ENCODE peak calls at places on chromosomes 4 and X, in seven cellular contexts. One of them, this sample, is unnamed.

GRCh38 chr4:124708517-124709300 is 3.8 kb downstream of the ANKRD50 start:
- DNase-seq in right lobe of liver: no peak
- DNase-seq in neural crest cell: no peak
- DNase-seq in pancreas: no peak
- DNase-seq in activated CD8-positive, alpha-beta T cell treated with anti-CD3 and anti-CD28 coated beads for 36 hours: no peak
- DNase-seq in fibroblast of pulmonary artery: peak
- DNase-seq in tibial nerve: no peak
- DNase-seq in this sample: no peak

GRCh38 chrX:97027384-97027922 is 143.7 kb downstream of the RPA4 start:
- DNase-seq in right lobe of liver: no peak
- DNase-seq in neural crest cell: no peak
- DNase-seq in pancreas: no peak
- DNase-seq in activated CD8-positive, alpha-beta T cell treated with anti-CD3 and anti-CD28 coated beads for 36 hours: no peak
- DNase-seq in fibroblast of pulmonary artery: no peak
- DNase-seq in tibial nerve: no peak
- DNase-seq in this sample: no peak

GRCh38 chr4:25842229-25842840 is 20.5 kb downstream of the SEL1L3 start:
- DNase-seq in right lobe of liver: no peak
- DNase-seq in neural crest cell: no peak
- DNase-seq in pancreas: no peak
- DNase-seq in activated CD8-positive, alpha-beta T cell treated with anti-CD3 and anti-CD28 coated beads for 36 hours: peak
- DNase-seq in fibroblast of pulmonary artery: no peak
- DNase-seq in tibial nerve: no peak
- DNase-seq in this sample: no peak

GRCh38 chrX:68838571-68838910 is 9.7 kb downstream of the EFNB1 start:
- DNase-seq in right lobe of liver: no peak
- DNase-seq in neural crest cell: no peak
- DNase-seq in pancreas: no peak
- DNase-seq in activated CD8-positive, alpha-beta T cell treated with anti-CD3 and anti-CD28 coated beads for 36 hours: no peak
- DNase-seq in fibroblast of pulmonary artery: no peak
- DNase-seq in tibial nerve: no peak
- DNase-seq in this sample: no peak

GRCh38 chr4:145880355-145880960 is 58.2 kb downstream of the ZNF827 start:
- DNase-seq in right lobe of liver: no peak
- DNase-seq in neural crest cell: no peak
- DNase-seq in pancreas: no peak
- DNase-seq in activated CD8-positive, alpha-beta T cell treated with anti-CD3 and anti-CD28 coated beads for 36 hours: no peak
- DNase-seq in fibroblast of pulmonary artery: no peak
- DNase-seq in tibial nerve: no peak
- DNase-seq in this sample: no peak

GRCh38 chrX:41589634-41590270 is 99.0 kb upstream of the GPR34 start:
- DNase-seq in right lobe of liver: no peak
- DNase-seq in neural crest cell: no peak
- DNase-seq in pancreas: no peak
- DNase-seq in activated CD8-positive, alpha-beta T cell treated with anti-CD3 and anti-CD28 coated beads for 36 hours: no peak
- DNase-seq in fibroblast of pulmonary artery: peak
- DNase-seq in tibial nerve: no peak
- DNase-seq in this sample: peak

GRCh38 chr4:37895271-37895670 is 4.4 kb downstream of the TBC1D1 start:
- DNase-seq in right lobe of liver: peak
- DNase-seq in neural crest cell: no peak
- DNase-seq in pancreas: no peak
- DNase-seq in activated CD8-positive, alpha-beta T cell treated with anti-CD3 and anti-CD28 coated beads for 36 hours: no peak
- DNase-seq in fibroblast of pulmonary artery: no peak
- DNase-seq in tibial nerve: no peak
- DNase-seq in this sample: no peak

GRCh38 chr4:4395849-4396627 is 9.1 kb downstream of the NSG1 start:
- DNase-seq in right lobe of liver: no peak
- DNase-seq in neural crest cell: no peak
- DNase-seq in pancreas: no peak
- DNase-seq in activated CD8-positive, alpha-beta T cell treated with anti-CD3 and anti-CD28 coated beads for 36 hours: no peak
- DNase-seq in fibroblast of pulmonary artery: peak
- DNase-seq in tibial nerve: no peak
- DNase-seq in this sample: peak

GRCh38 chr4:22268350-22269025 is 247.4 kb downstream of the ADGRA3 start:
- DNase-seq in right lobe of liver: no peak
- DNase-seq in neural crest cell: no peak
- DNase-seq in pancreas: no peak
- DNase-seq in activated CD8-positive, alpha-beta T cell treated with anti-CD3 and anti-CD28 coated beads for 36 hours: no peak
- DNase-seq in fibroblast of pulmonary artery: peak
- DNase-seq in tibial nerve: no peak
- DNase-seq in this sample: no peak

GRCh38 chr4:588351-588849 is 12.3 kb upstream of the TMEM271 start:
- DNase-seq in right lobe of liver: no peak
- DNase-seq in neural crest cell: no peak
- DNase-seq in pancreas: no peak
- DNase-seq in activated CD8-positive, alpha-beta T cell treated with anti-CD3 and anti-CD28 coated beads for 36 hours: no peak
- DNase-seq in fibroblast of pulmonary artery: no peak
- DNase-seq in tibial nerve: no peak
- DNase-seq in this sample: no peak

GRCh38 chrX:102745513-102746133 is 25.1 kb downstream of the GPRASP3 start:
- DNase-seq in right lobe of liver: no peak
- DNase-seq in neural crest cell: no peak
- DNase-seq in pancreas: no peak
- DNase-seq in activated CD8-positive, alpha-beta T cell treated with anti-CD3 and anti-CD28 coated beads for 36 hours: peak
- DNase-seq in fibroblast of pulmonary artery: no peak
- DNase-seq in tibial nerve: no peak
- DNase-seq in this sample: no peak

DNA sequence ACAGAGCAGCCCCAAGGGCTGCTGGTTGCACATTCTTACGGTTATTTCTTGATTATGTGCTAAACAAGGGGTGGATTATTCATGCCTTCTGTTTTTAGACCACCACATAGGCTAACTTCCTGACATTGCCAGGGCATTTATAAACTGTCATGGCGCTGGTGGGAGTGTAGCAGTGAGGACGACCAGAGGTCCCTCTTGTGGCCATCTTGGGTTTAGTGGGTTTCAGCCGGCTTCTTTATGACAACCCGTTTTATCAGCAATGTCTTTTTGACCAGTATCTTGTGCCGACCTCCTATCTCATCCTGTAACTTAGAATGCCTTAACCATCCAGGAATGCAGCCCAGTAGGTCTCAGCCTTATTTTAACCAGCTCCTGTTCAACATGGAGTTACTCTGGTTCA is 212.4 kb upstream of the GRID2 start:
- DNase-seq in right lobe of liver: no peak
- DNase-seq in neural crest cell: no peak
- DNase-seq in pancreas: no peak
- DNase-seq in activated CD8-positive, alpha-beta T cell treated with anti-CD3 and anti-CD28 coated beads for 36 hours: no peak
- DNase-seq in fibroblast of pulmonary artery: no peak
- DNase-seq in tibial nerve: no peak
- DNase-seq in this sample: no peak
- TF ChIP-seq CTCF in right lobe of liver: peak
- TF ChIP-seq CTCF in neural crest cell: peak
- TF ChIP-seq CTCF in pancreas: no peak
- TF ChIP-seq CTCF in activated CD8-positive, alpha-beta T cell treated with anti-CD3 and anti-CD28 coated beads for 36 hours: no peak
- TF ChIP-seq CTCF in fibroblast of pulmonary artery: no peak
- TF ChIP-seq CTCF in tibial nerve: no peak
- TF ChIP-seq CTCF in this sample: no peak

GRCh38 chrX:47360423-47361179 is 9.8 kb upstream of the ZNF157 start:
- DNase-seq in right lobe of liver: no peak
- DNase-seq in neural crest cell: no peak
- DNase-seq in pancreas: no peak
- DNase-seq in activated CD8-positive, alpha-beta T cell treated with anti-CD3 and anti-CD28 coated beads for 36 hours: no peak
- DNase-seq in fibroblast of pulmonary artery: no peak
- DNase-seq in tibial nerve: no peak
- DNase-seq in this sample: no peak

GRCh38 chrX:47370278-47370677 is at the start of gene ZNF157:
- DNase-seq in right lobe of liver: no peak
- DNase-seq in neural crest cell: no peak
- DNase-seq in pancreas: no peak
- DNase-seq in activated CD8-positive, alpha-beta T cell treated with anti-CD3 and anti-CD28 coated beads for 36 hours: no peak
- DNase-seq in fibroblast of pulmonary artery: no peak
- DNase-seq in tibial nerve: no peak
- DNase-seq in this sample: no peak

GRCh38 chrX:47361538-47362511 is 8.6 kb upstream of the ZNF157 start:
- DNase-seq in right lobe of liver: peak
- DNase-seq in neural crest cell: peak
- DNase-seq in pancreas: peak
- DNase-seq in activated CD8-positive, alpha-beta T cell treated with anti-CD3 and anti-CD28 coated beads for 36 hours: peak
- DNase-seq in fibroblast of pulmonary artery: peak
- DNase-seq in tibial nerve: peak
- DNase-seq in this sample: peak

GRCh38 chrX:47366051-47366722 is 4.2 kb upstream of the ZNF157 start:
- DNase-seq in right lobe of liver: no peak
- DNase-seq in neural crest cell: peak
- DNase-seq in pancreas: peak
- DNase-seq in activated CD8-positive, alpha-beta T cell treated with anti-CD3 and anti-CD28 coated beads for 36 hours: peak
- DNase-seq in fibroblast of pulmonary artery: peak
- DNase-seq in tibial nerve: no peak
- DNase-seq in this sample: no peak
- TF ChIP-seq CTCF in right lobe of liver: no peak
- TF ChIP-seq CTCF in neural crest cell: no peak
- TF ChIP-seq CTCF in pancreas: no peak
- TF ChIP-seq CTCF in activated CD8-positive, alpha-beta T cell treated with anti-CD3 and anti-CD28 coated beads for 36 hours: no peak
- TF ChIP-seq CTCF in fibroblast of pulmonary artery: no peak
- TF ChIP-seq CTCF in tibial nerve: no peak
- TF ChIP-seq CTCF in this sample: no peak

GRCh38 chrX:51215266-51215665 is 117.4 kb upstream of the NUDT10 start:
- DNase-seq in right lobe of liver: no peak
- DNase-seq in neural crest cell: no peak
- DNase-seq in pancreas: no peak
- DNase-seq in activated CD8-positive, alpha-beta T cell treated with anti-CD3 and anti-CD28 coated beads for 36 hours: no peak
- DNase-seq in fibroblast of pulmonary artery: no peak
- DNase-seq in tibial nerve: no peak
- DNase-seq in this sample: no peak
- TF ChIP-seq CTCF in right lobe of liver: no peak
- TF ChIP-seq CTCF in neural crest cell: peak
- TF ChIP-seq CTCF in pancreas: no peak
- TF ChIP-seq CTCF in activated CD8-positive, alpha-beta T cell treated with anti-CD3 and anti-CD28 coated beads for 36 hours: no peak
- TF ChIP-seq CTCF in fibroblast of pulmonary artery: no peak
- TF ChIP-seq CTCF in tibial nerve: no peak
- TF ChIP-seq CTCF in this sample: no peak

GRCh38 chr4:61614256-61614655 is 414.1 kb downstream of the ADGRL3 start:
- DNase-seq in right lobe of liver: no peak
- DNase-seq in neural crest cell: no peak
- DNase-seq in pancreas: no peak
- DNase-seq in activated CD8-positive, alpha-beta T cell treated with anti-CD3 and anti-CD28 coated beads for 36 hours: no peak
- DNase-seq in fibroblast of pulmonary artery: peak
- DNase-seq in tibial nerve: no peak
- DNase-seq in this sample: no peak

GRCh38 chr4:61619528-61619927 is 419.4 kb downstream of the ADGRL3 start:
- DNase-seq in right lobe of liver: no peak
- DNase-seq in neural crest cell: no peak
- DNase-seq in pancreas: no peak
- DNase-seq in activated CD8-positive, alpha-beta T cell treated with anti-CD3 and anti-CD28 coated beads for 36 hours: no peak
- DNase-seq in fibroblast of pulmonary artery: no peak
- DNase-seq in tibial nerve: no peak
- DNase-seq in this sample: no peak
- TF ChIP-seq CTCF in right lobe of liver: no peak
- TF ChIP-seq CTCF in neural crest cell: peak
- TF ChIP-seq CTCF in pancreas: no peak
- TF ChIP-seq CTCF in activated CD8-positive, alpha-beta T cell treated with anti-CD3 and anti-CD28 coated beads for 36 hours: no peak
- TF ChIP-seq CTCF in fibroblast of pulmonary artery: peak
- TF ChIP-seq CTCF in tibial nerve: no peak
- TF ChIP-seq CTCF in this sample: no peak